ENCODE peak calls at places on chromosomes 4 and X, in five cellular contexts. P, C, V, N and H are unnamed samples.

GRCh38 chr4:74964311-74964710 is 31.4 kb downstream of the PARM1 start:
- DNase-seq in P (no peak), C (no peak), V (no peak), N (no peak), H (no peak)

GRCh38 chr4:138344064-138344463 is 101.9 kb upstream of the SLC7A11 start:
- DNase-seq in P (no peak), C (no peak), V (no peak), N (no peak), H (no peak)

GRCh38 chr4:17283832-17284231 is 228.1 kb downstream of the QDPR start:
- DNase-seq in P (no peak), C (no peak), V (no peak), N (no peak), H (no peak)

GRCh38 chr4:128716325-128716724 is 93.2 kb upstream of the JADE1 start:
- DNase-seq in P (no peak), C (no peak), V (no peak), N (no peak), H (no peak)

GRCh38 chr4:149426461-149426860 is 389.2 kb downstream of the IQCM start:
- DNase-seq in P (peak), C (no peak), V (no peak), N (peak), H (no peak)

GRCh38 chr4:83255584-83255983 is 29.0 kb downstream of the COQ2 start:
- DNase-seq in P (peak), C (peak), V (peak), N (peak), H (peak)

GRCh38 chrX:38052096-38052495 is 45.7 kb downstream of the SYTL5 start:
- DNase-seq in P (peak), C (peak), V (peak), N (peak), H (peak)

GRCh38 chr4:150253416-150253815 is 175.2 kb downstream of the DCLK2 start:
- DNase-seq in P (no peak), C (no peak), V (no peak), N (no peak), H (no peak)

GRCh38 chr4:183499797-183500196 is 5.1 kb upstream of the ING2 start:
- DNase-seq in P (no peak), C (no peak), V (no peak), N (no peak), H (no peak)

GRCh38 chrX:78029663-78030062 is 60.2 kb upstream of the PGAM4 start:
- DNase-seq in P (peak), C (no peak), V (no peak), N (peak), H (peak)

GRCh38 chr4:69536980-69537379 is 41.3 kb upstream of the UGT2B4 start:
- DNase-seq in P (no peak), C (no peak), V (no peak), N (no peak), H (no peak)

GRCh38 chr4:37976991-37977470 is 16.8 kb downstream of the PTTG2 start:
- DNase-seq in P (peak), C (no peak), V (peak), N (peak), H (peak)

GRCh38 chrX:41293269-41293668 is 40.7 kb upstream of the DDX3X start:
- DNase-seq in P (peak), C (no peak), V (peak), N (peak), H (no peak)

GRCh38 chrX:10549280-10549679 is 71.1 kb downstream of the MID1 start:
- DNase-seq in P (no peak), C (no peak), V (no peak), N (no peak), H (peak)

GRCh38 chr4:8267077-8267476 is 2.5 kb upstream of the HTRA3 start:
- DNase-seq in P (peak), C (no peak), V (peak), N (peak), H (peak)

GRCh38 chr4:752196-752861 is 46.7 kb downstream of the PCGF3 start:
- DNase-seq in P (no peak), C (no peak), V (no peak), N (no peak), H (peak)

GRCh38 chr4:47855350-47855749 is 17.5 kb upstream of the CORIN start:
- DNase-seq in P (no peak), C (peak), V (no peak), N (peak), H (peak)

GRCh38 chr4:99104153-99104552 is 15.6 kb upstream of the ADH5 start:
- DNase-seq in P (peak), C (no peak), V (no peak), N (no peak), H (no peak)

GRCh38 chrX:119187298-119187697 is 48.8 kb upstream of the PGRMC1 start:
- DNase-seq in P (no peak), C (no peak), V (no peak), N (no peak), H (no peak)

GRCh38 chrX:119186763-119187162 is 49.3 kb upstream of the PGRMC1 start:
- DNase-seq in P (no peak), C (no peak), V (no peak), N (no peak), H (no peak)

GRCh38 chrX:119186194-119186593 is 49.9 kb upstream of the PGRMC1 start:
- DNase-seq in P (no peak), C (no peak), V (no peak), N (no peak), H (no peak)

GRCh38 chrX:119177278-119177677 is 49.7 kb upstream of the KIAA1210 start:
- DNase-seq in P (no peak), C (no peak), V (no peak), N (no peak), H (no peak)

DNA sequence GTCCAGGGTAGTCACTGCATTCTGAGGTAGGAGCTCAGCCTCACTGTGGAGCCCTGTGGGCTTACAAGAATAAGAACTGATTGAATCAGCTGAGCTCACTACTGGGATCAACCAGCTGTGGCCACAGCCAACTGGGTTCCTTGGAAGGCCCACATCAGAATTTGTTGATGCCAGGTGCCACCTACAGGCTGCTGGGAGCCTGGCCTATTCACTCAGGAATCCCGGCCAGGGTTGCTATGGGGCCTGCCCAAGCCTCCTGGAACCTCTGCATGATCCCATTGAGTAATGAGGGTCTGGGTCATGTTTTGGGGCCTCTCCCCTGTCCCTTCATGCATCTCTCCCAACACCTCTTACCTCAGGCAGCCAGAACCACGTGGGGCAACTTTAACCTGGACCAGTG is 53.9 kb upstream of the KIAA1210 start:
- DNase-seq in P (peak), C (no peak), V (peak), N (peak), H (no peak)
- TF ChIP-seq CTCF in P (peak), C (peak), V (peak), N (peak), H (peak)

DNA sequence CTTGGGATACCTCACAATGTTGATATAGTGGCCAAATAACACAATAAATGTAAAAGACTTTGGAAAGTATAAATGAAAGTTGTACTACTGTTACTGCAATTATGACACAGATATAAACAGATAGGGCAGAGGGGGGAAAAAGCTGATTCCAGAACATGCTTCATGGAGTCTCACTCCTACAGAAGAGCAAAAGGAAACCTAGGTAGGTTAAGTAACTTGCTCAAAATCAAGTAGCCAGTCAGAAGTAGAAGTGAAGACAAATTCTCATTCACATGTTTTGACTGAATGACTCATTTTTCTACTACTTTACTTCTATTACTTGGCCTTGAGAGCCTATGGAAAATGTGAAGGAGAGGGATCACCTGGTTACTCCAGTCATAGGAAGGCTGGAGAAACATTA is 23.6 kb upstream of the RASGEF1B start:
- DNase-seq in P (no peak), C (no peak), V (no peak), N (no peak), H (no peak)
- H3K4me3 ChIP-seq in P (no peak), C (no peak), V (no peak), N (no peak), H (no peak)

GRCh38 chr4:180455226-180455625 is 1788.0 kb upstream of the TENM3 start:
- DNase-seq in P (no peak), C (no peak), V (no peak), N (no peak), H (no peak)

GRCh38 chr4:180449395-180449956 is 1793.7 kb upstream of the TENM3 start:
- DNase-seq in P (peak), C (no peak), V (peak), N (no peak), H (peak)
- TF ChIP-seq CTCF in P (peak), C (no peak), V (peak), N (no peak), H (peak)

GRCh38 chrX:39773923-39774803 is 323.6 kb downstream of the BCOR start:
- DNase-seq in P (peak), C (no peak), V (no peak), N (peak), H (no peak)
- H3K4me3 ChIP-seq in P (no peak), C (no peak), V (no peak), N (no peak), H (no peak)

GRCh38 chrX:153778684-153779101 is 2.1 kb upstream of the SRPK3 start:
- DNase-seq in P (no peak), C (no peak), V (no peak), N (no peak), H (no peak)
- TF ChIP-seq CTCF in P (no peak), C (no peak), V (no peak), N (no peak), H (no peak)

DNA sequence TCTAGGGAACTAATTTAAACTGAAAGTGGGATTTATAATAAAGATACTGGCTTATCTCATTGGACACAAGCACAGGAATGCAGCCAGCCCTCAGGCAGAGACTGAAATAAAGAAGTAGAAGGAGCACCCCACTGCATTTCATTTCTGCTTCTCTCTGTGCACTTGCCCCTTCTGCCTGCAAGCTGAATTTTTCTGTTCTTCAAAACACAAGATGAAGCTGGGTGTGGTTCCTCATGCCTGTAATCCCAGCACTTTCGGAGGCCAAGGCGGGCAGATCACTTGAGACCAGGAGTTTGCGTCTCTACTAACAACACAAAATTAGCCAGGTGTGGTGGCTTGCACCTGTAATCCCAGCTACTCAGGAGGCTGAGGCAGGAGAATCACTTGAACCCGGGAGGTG is 17.7 kb upstream of the C4orf36 start:
- DNase-seq in P (no peak), C (no peak), V (no peak), N (no peak), H (no peak)
- H3K4me3 ChIP-seq in P (no peak), C (no peak), V (no peak), N (no peak), H (no peak)

GRCh38 chr4:167955006-167955405 is 137.3 kb upstream of the ANXA10 start:
- DNase-seq in P (peak), C (no peak), V (no peak), N (peak), H (no peak)
- TF ChIP-seq CTCF in P (no peak), C (no peak), V (no peak), N (no peak), H (no peak)

DNA sequence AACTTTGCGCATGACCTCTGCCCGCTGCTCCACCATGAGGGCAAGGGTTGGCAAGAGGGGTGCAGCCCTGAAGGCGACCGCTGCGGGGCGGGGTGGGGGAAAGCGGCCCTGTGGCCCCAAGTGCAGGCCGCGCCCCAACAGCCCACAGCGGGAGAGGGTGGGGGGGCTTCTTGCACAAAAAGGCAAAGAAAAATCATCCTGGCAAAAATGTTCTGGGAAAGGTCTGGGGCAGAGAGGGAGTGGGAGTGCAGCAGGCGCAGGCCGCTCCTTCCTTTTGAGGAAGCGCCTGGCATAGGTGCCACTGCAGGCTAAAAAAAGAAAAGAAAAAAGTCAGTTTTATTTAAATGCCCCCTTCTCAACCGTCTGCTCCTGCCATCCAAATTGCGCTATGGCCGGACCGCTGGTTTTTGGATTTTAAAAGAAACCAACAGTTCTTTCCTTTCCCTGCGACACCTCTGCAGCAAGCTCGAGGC is 1.4 kb downstream of the ARX start:
- DNase-seq in P (no peak), C (no peak), V (no peak), N (no peak), H (no peak)
- H3K4me3 ChIP-seq in P (no peak), C (no peak), V (no peak), N (no peak), H (peak)

GRCh38 chrX:151880895-151881294 is 31.8 kb upstream of the MAGEA4 start:
- DNase-seq in P (no peak), C (no peak), V (no peak), N (no peak), H (no peak)
- TF ChIP-seq CTCF in P (no peak), C (no peak), V (no peak), N (no peak), H (no peak)